ENCODE peak calls at places on chromosome 18, in eight cellular contexts. X, D, K, C, W, B, Q and T are unnamed samples. For H3K36me3, the result is how much of the 10 kb centered on the place peaks cover.

GRCh38 chr18:57208056-57208455 is 61.2 kb downstream of the BOD1L2 start:
- DNase-seq in B (no peak), W (no peak), X (no peak), D (no peak), Q (no peak), K (no peak), C (no peak), T (no peak)

GRCh38 chr18:12906119-12906518 is 22.1 kb upstream of the PTPN2 start:
- DNase-seq in X (no peak), Q (no peak), W (no peak), K (no peak), D (no peak), B (no peak), C (no peak), T (no peak)

GRCh38 chr18:49238433-49239042 is 221.9 kb downstream of the DYM start:
- DNase-seq in W (no peak), C (no peak), K (peak), X (peak), D (no peak), Q (peak), B (no peak), T (no peak)

GRCh38 chr18:28903366-28903765 is 726.4 kb upstream of the CDH2 start:
- DNase-seq in Q (no peak), K (no peak), D (no peak), X (no peak), W (no peak), C (no peak), B (no peak), T (no peak)

GRCh38 chr18:59961086-59961485 is 61.3 kb downstream of the PMAIP1 start:
- DNase-seq in B (no peak), X (no peak), C (no peak), K (no peak), W (no peak), Q (peak), D (no peak), T (no peak)

GRCh38 chr18:75249672-75250470 is 39.3 kb downstream of the TSHZ1 start:
- DNase-seq in B (no peak), C (no peak), W (no peak), X (no peak), Q (peak), D (no peak), K (no peak), T (no peak)

GRCh38 chr18:3207565-3207964 is 12.2 kb downstream of the MYOM1 start:
- DNase-seq in W (no peak), K (peak), Q (no peak), C (no peak), B (no peak), D (no peak), X (no peak), T (no peak)

GRCh38 chr18:46623541-46623940 is 33.5 kb downstream of the LOXHD1 start:
- DNase-seq in D (no peak), B (no peak), Q (no peak), X (no peak), C (no peak), W (no peak), K (no peak), T (peak)

GRCh38 chr18:5538541-5538940 is 5.3 kb downstream of the EPB41L3 start:
- DNase-seq in D (no peak), Q (no peak), K (no peak), C (no peak), X (peak), B (no peak), W (no peak), T (no peak)

GRCh38 chr18:59155140-59155539 is 15.5 kb downstream of the SEC11C start:
- DNase-seq in C (no peak), Q (no peak), K (no peak), X (no peak), W (no peak), B (no peak), D (no peak), T (no peak)

GRCh38 chr18:76145506-76145905 is 349.5 kb downstream of the ZNF516 start:
- DNase-seq in W (no peak), K (no peak), Q (no peak), D (no peak), B (no peak), X (no peak), C (no peak), T (no peak)

GRCh38 chr18:21680148-21680547 is 24.4 kb downstream of the ABHD3 start:
- DNase-seq in Q (no peak), K (no peak), X (no peak), C (no peak), B (no peak), D (no peak), W (no peak), T (no peak)
- H3K36me3 ChIP-seq in Q (under half), K (under half), X (under half), C (under half), B (under half), D (under half), W (under half), T (under half)

GRCh38 chr18:44708451-44709083 is 27.9 kb downstream of the SETBP1 start:
- DNase-seq in W (no peak), Q (no peak), K (no peak), B (no peak), C (no peak), X (no peak), D (no peak), T (no peak)
- TF ChIP-seq POLR2AphosphoS5 in W (peak), Q (no peak), K (no peak), B (no peak), C (no peak), X (no peak), D (no peak), T (no peak)

GRCh38 chr18:77879829-77880228 is 630.2 kb downstream of the GALR1 start:
- DNase-seq in B (no peak), D (no peak), C (no peak), X (no peak), W (no peak), K (no peak), Q (no peak), T (no peak)

GRCh38 chr18:77870894-77871293 is 621.2 kb downstream of the GALR1 start:
- DNase-seq in C (no peak), X (no peak), W (no peak), Q (no peak), B (no peak), K (no peak), D (no peak), T (no peak)

GRCh38 chr18:77872166-77872565 is 622.5 kb downstream of the GALR1 start:
- DNase-seq in W (no peak), X (no peak), C (no peak), Q (no peak), B (no peak), K (no peak), D (no peak), T (no peak)

DNA sequence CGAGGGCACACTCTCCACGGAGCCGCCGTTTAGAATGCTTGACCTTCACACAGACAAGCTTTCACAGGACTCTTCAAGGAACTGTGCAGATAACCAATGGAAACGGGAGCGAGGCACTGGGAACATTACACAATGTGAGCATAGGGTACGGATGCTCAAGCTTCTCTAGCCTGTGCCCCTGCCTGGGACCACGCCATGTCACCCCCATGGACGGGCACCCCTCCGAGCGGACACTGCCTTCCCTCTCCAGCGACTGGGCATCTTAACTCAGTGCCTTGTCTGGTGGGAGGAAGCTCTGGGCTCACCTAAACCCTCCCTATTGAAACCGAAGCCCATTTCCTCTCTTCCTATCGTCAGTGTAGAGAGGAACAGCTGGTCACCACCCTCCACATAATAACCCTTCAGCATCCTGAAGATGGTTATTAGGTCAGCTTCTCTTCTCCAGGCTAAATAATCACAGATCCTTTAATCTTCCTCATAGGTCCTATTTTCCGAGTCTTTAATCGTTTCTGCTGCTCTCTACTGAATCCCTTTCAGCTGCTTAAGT is 626.7 kb downstream of the GALR1 start:
- DNase-seq in C (no peak), D (no peak), B (no peak), X (no peak), K (no peak), Q (no peak), W (no peak), T (no peak)
- TF ChIP-seq CTCF in C (no peak), D (no peak), B (no peak), X (no peak), K (no peak), Q (no peak), W (no peak), T (no peak)

GRCh38 chr18:42069036-42069435 is 114.0 kb downstream of the PIK3C3 start:
- DNase-seq in Q (no peak), W (no peak), X (no peak), D (no peak), C (no peak), K (no peak), B (no peak), T (no peak)
- H3K36me3 ChIP-seq in Q (under half), W (half or more), X (under half), D (under half), C (under half), K (under half), B (under half), T (under half)

GRCh38 chr18:48133675-48134251 is 203.3 kb upstream of the SMAD2 start:
- DNase-seq in Q (no peak), D (no peak), K (no peak), X (no peak), C (no peak), B (no peak), W (peak), T (peak)
- TF ChIP-seq POLR2AphosphoS5 in Q (no peak), D (no peak), K (no peak), X (no peak), C (no peak), B (peak), W (no peak), T (no peak)